ENCODE peak calls at places on chromosomes 2 and 18, in nine cellular contexts. V is heart right ventricle, D is AG04450, I is fibroblast of the aortic adventitia, U is Peyer's patch, Q is tibial artery, J is uterus, N is psoas muscle, H is AG10803. G is an unnamed sample.

GRCh38 chr18:44826418-44827259 is 146.0 kb downstream of the SETBP1 start:
- DNase-seq in V (no peak), D (peak), I (peak), U (no peak), Q (peak), J (peak), N (peak), H (peak), G (peak)

GRCh38 chr18:63316612-63317555 is 2.7 kb downstream of the BCL2 start:
- DNase-seq in V (no peak), D (no peak), I (no peak), U (peak), Q (no peak), J (no peak), N (no peak), H (no peak), G (no peak)

GRCh38 chr2:127313359-127313758 is 19.4 kb upstream of the ERCC3 start:
- DNase-seq in V (no peak), D (no peak), I (no peak), U (no peak), Q (no peak), J (no peak), N (no peak), H (no peak), G (no peak)

GRCh38 chr2:25197336-25198208 is 29.2 kb upstream of the POMC start:
- DNase-seq in V (no peak), D (no peak), I (no peak), U (no peak), Q (no peak), J (no peak), N (no peak), H (peak), G (no peak)

GRCh38 chr2:202627042-202627441 is 7.7 kb upstream of the FAM117B start:
- DNase-seq in V (no peak), D (no peak), I (no peak), U (no peak), Q (no peak), J (no peak), N (no peak), H (no peak), G (no peak)

GRCh38 chr2:140023291-140023690 is 1243.1 kb upstream of the NXPH2 start:
- DNase-seq in V (no peak), D (no peak), I (no peak), U (no peak), Q (no peak), J (no peak), N (no peak), H (peak), G (peak)

GRCh38 chr18:59265246-59266018 is 7.8 kb downstream of the RAX start:
- DNase-seq in V (no peak), D (no peak), I (no peak), U (no peak), Q (no peak), J (no peak), N (no peak), H (no peak), G (no peak)

GRCh38 chr2:67917332-67918054 is 145.3 kb downstream of the C1D start:
- DNase-seq in V (no peak), D (peak), I (peak), U (no peak), Q (no peak), J (no peak), N (no peak), H (peak), G (peak)

GRCh38 chr2:216502776-216503629 is 4.4 kb downstream of the RPL37A start:
- DNase-seq in V (no peak), D (no peak), I (no peak), U (no peak), Q (no peak), J (no peak), N (no peak), H (no peak), G (no peak)

GRCh38 chr2:56008661-56009411 is 85.3 kb upstream of the EFEMP1 start:
- DNase-seq in V (peak), D (peak), I (peak), U (no peak), Q (no peak), J (peak), N (peak), H (peak), G (peak)

GRCh38 chr18:61333746-61334490 is 688 bp downstream of the CDH20 start:
- DNase-seq in V (peak), D (no peak), I (peak), U (no peak), Q (no peak), J (no peak), N (no peak), H (no peak), G (peak)

GRCh38 chr2:58428553-58429284 is 187.6 kb upstream of the FANCL start:
- DNase-seq in V (no peak), D (no peak), I (no peak), U (no peak), Q (no peak), J (no peak), N (no peak), H (no peak), G (no peak)

GRCh38 chr2:84888401-84889276 is 7.8 kb upstream of the TRABD2A start:
- DNase-seq in V (no peak), D (no peak), I (peak), U (peak), Q (no peak), J (no peak), N (no peak), H (peak), G (peak)

DNA sequence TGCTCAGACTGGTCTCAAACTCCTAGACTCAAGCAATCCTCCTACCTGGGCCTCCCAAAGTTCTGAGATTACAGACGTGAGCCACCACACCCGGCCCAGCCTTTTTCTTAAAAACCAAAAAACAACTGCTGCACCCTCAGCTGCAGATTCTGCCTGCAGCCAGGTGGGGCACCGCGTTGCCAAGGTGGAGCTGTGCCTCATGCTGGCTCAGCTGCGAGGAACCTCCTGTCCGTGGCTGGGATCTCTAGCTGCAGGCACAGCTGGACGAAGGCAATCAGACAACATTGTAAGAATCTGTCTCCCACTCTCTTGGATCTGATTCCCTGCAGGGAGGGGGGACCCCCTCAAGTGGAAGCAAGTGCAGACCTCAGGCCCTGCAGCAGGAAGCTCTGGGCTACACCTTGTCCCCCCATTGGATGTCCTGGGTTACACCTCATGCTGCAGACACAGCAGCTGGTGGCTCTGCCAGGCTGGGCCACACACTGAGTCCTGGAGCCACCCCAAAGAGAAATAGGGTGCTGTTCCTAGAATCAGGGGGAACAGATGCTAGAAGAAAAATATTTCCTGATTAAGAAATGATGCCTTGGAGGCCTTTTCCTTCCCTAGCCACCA is 24.1 kb downstream of the CIDEA start:
- DNase-seq in V (no peak), D (no peak), I (no peak), U (no peak), Q (no peak), J (peak), N (no peak), H (no peak), G (no peak)
- TF ChIP-seq CTCF in V (no peak), D (peak), I (peak), U (no peak), Q (no peak), J (no peak), N (no peak), H (no peak), G (peak)

DNA sequence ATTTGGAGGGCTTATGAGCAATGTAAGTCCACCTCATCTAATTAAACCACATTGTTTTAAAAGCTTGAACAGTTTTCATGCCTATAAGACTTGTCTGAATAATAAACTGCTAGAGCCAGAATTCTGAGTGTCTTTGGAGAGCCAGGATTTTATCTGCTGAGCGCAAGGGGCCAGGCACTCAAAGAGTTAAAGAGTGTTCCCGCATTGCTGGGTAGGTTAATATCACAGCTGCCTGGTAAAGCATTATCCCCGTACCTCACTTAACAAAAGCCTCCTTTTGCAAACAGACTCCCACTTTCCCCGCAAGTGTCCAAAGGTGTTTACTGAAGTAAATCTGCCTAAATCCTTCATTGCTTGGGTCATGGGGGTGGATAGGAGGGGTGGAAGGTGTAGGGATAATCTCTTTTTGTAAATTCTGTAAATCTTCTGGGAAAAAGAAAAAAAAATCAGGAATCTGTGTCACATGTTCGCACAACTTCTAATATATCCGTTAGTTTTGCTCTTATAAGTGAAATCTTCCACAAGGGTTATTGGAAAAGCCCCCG is 10.8 kb downstream of the ZEB2 start:
- DNase-seq in V (no peak), D (no peak), I (peak), U (no peak), Q (no peak), J (no peak), N (no peak), H (no peak), G (no peak)
- H3K4me3 ChIP-seq in V (peak), D (no peak), I (peak), U (no peak), Q (peak), J (peak), N (peak), H (peak), G (no peak)

GRCh38 chr2:46873632-46874068 is 42.0 kb downstream of the MCFD2 start:
- DNase-seq in V (no peak), D (peak), I (peak), U (peak), Q (peak), J (peak), N (peak), H (peak), G (peak)

GRCh38 chr2:46876741-46877384 is 38.7 kb downstream of the MCFD2 start:
- DNase-seq in V (peak), D (no peak), I (peak), U (no peak), Q (no peak), J (peak), N (no peak), H (peak), G (peak)

GRCh38 chr2:46877619-46878113 is 37.9 kb downstream of the MCFD2 start:
- DNase-seq in V (no peak), D (no peak), I (no peak), U (no peak), Q (no peak), J (peak), N (no peak), H (no peak), G (no peak)

GRCh38 chr2:46874236-46874929 is 41.2 kb downstream of the MCFD2 start:
- DNase-seq in V (no peak), D (no peak), I (no peak), U (no peak), Q (no peak), J (no peak), N (no peak), H (no peak), G (peak)

GRCh38 chr2:46875226-46875899 is 40.2 kb downstream of the MCFD2 start:
- DNase-seq in V (no peak), D (no peak), I (no peak), U (no peak), Q (no peak), J (no peak), N (no peak), H (no peak), G (no peak)
- TF ChIP-seq CTCF in V (no peak), D (no peak), I (no peak), U (no peak), Q (no peak), J (no peak), N (no peak), H (no peak), G (no peak)

DNA sequence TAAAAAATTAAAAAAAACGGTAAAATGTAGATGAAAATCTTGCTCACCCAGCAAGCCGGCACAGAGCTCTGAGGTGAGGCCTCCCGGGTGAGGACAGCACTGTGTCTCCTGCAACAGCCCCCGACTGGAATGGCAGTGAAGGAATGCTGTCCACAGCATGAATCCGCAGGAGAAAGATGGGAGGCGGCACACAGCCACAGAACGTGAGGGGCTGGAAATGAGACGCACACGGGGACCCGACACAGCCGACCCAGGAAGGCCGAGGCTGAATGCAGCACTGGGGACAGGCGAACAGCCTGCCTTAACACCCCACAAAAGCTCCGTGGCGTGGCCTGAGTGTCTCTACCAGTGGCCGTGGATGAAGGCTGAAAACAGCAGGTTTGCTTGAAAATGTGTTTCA is 34.7 kb downstream of the BOK start:
- DNase-seq in V (no peak), D (no peak), I (no peak), U (no peak), Q (no peak), J (no peak), N (no peak), H (no peak), G (no peak)
- H3K4me3 ChIP-seq in V (no peak), D (no peak), I (no peak), U (no peak), Q (no peak), J (no peak), N (no peak), H (no peak), G (no peak)

DNA sequence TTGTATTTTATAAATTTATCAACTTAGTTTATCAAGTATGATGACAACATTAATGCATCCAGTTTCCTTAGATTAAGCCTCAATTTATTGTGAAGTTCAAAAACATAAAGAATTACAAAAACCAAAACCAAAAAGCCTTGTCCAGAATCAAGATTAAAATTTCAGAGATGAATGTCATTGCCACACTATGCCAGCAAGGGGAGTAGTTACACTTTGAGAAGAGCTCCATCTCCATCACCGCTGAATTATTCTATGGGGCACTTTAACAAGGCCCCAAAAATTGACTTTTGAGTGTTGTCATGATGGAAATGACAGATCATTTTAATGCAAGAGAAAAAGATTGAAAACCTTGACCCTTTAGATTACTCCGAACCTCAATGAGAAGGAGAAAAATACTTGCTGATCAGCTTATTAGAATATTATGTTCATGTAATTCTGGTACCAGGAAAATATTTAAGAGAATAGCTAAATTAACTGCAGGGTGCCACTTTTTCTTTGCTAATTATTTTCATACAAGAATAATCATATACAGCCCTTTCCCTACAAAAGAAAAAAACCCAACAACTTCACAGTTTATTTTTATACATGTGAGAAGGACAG is 152.5 kb upstream of the AQP4 start:
- DNase-seq in V (no peak), D (no peak), I (peak), U (no peak), Q (no peak), J (no peak), N (no peak), H (no peak), G (peak)
- TF ChIP-seq CTCF in V (peak), D (no peak), I (peak), U (no peak), Q (peak), J (no peak), N (peak), H (peak), G (peak)

DNA sequence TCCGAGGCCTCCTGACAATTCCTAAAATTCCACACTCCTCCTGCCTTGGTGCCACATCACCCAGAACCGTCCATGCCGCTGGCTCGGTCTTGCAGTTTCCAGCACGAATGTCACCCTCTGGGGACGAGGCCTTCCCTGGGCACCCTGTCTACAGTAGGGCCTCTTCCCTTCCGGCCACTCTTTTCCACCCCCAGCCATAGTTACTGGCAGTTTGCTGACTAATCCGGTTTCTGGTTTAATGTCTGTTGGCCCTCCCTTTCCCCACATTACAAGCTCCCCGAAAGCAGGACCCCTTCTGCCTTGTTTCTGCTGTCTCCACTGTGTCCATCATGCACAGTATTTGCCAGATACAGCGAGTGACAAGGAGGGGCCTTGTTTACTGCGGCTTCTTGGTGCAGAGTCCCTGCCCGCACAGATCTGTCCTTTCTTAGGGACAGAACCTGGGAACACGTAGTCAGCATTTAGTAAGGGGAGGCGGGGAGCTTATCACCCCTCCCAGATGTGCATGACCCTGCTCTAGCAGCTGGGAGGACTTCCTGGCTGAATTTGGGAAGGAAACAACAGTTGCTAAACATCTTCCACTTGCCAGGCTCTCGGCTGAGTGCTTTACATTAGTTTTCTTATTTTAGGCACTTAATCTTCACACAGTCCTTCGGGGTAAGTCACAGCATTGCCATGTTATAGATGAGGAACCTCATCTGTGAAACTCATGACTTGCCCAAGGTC is 23.6 kb upstream of the CATIP start:
- DNase-seq in V (no peak), D (no peak), I (no peak), U (no peak), Q (no peak), J (no peak), N (no peak), H (no peak), G (no peak)
- H3K4me3 ChIP-seq in V (no peak), D (no peak), I (no peak), U (no peak), Q (no peak), J (no peak), N (no peak), H (no peak), G (no peak)

DNA sequence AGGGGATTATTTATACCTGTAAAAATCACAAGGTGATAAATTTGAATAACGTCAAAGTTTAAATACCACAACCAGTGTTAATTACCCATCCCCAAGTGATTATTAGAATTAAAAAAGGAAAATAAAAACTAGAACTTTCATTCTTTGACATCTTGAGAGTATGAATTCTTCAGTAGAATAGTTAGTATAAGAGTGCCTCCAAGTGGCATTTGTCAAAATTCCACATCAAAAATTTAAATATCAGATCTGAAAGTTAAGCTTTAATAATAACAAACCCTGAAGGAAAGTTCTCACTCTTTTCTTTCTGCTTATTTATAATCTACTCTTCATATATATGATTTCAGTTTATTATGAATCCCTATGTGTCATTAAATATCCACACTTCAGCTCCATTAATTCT is 273.7 kb upstream of the KYNU start:
- DNase-seq in V (no peak), D (no peak), I (no peak), U (no peak), Q (no peak), J (no peak), N (no peak), H (no peak), G (peak)
- TF ChIP-seq CTCF in V (no peak), D (peak), I (no peak), U (no peak), Q (no peak), J (no peak), N (no peak), H (no peak), G (peak)

G was measured in choroid plexus epithelial cell.